ENCODE peak calls at places on chromosomes 2 and 18, in nine cellular contexts. J is dorsolateral prefrontal cortex, P is tibial artery, X is ascending aorta, G is PC-3, L is HepG2, D is breast epithelium, E is HFFc6, R is K562. C is an unnamed sample.

GRCh38 chr2:191199929-191200328 is 45.3 kb upstream of the MYO1B start:
- DNase-seq in J (no peak), P (no peak), X (no peak), G (no peak), L (no peak), D (no peak), E (no peak), R (no peak), C (no peak)

GRCh38 chr2:189091253-189091652 is 88.3 kb downstream of the COL5A2 start:
- DNase-seq in J (no peak), P (no peak), X (no peak), G (no peak), L (no peak), D (no peak), E (peak; percentile 60), R (no peak), C (no peak)

GRCh38 chr2:215489288-215489848 is 53.5 kb upstream of the FN1 start:
- DNase-seq in J (no peak), P (no peak), X (no peak), G (peak; percentile 10), L (no peak), D (no peak), E (no peak), R (no peak), C (no peak)

GRCh38 chr2:127701651-127702394 is 526 bp downstream of the SFT2D3 start:
- DNase-seq in J (peak; percentile 65), P (peak; percentile 67), X (peak; percentile 89), G (peak; percentile 78), L (peak; percentile 71), D (peak; percentile 76), E (peak; percentile 69), R (peak; percentile 57), C (peak; percentile 84)

GRCh38 chr2:159879061-159879604 is 81.1 kb upstream of the CD302 start:
- DNase-seq in J (no peak), P (no peak), X (no peak), G (peak; percentile 41), L (no peak), D (no peak), E (peak; percentile 35), R (no peak), C (no peak)

GRCh38 chr18:65751145-65752085 is 603 bp downstream of the CDH7 start:
- DNase-seq in J (peak; percentile 40), P (no peak), X (no peak), G (no peak), L (no peak), D (no peak), E (no peak), R (no peak), C (no peak)

GRCh38 chr2:11738589-11739436 is 7.6 kb upstream of the LPIN1 start:
- DNase-seq in J (no peak), P (peak; percentile 90), X (peak; percentile 94), G (peak; percentile 71), L (peak; percentile 75), D (no peak), E (peak; percentile 78), R (peak; percentile 36), C (peak; percentile 78)

GRCh38 chr2:3423492-3424170 is 44.1 kb downstream of the TRAPPC12 start:
- DNase-seq in J (no peak), P (peak; percentile 58), X (peak; percentile 82), G (peak; percentile 75), L (peak; percentile 83), D (peak; percentile 69), E (peak; percentile 30), R (peak; percentile 82), C (no peak)

GRCh38 chr2:221205103-221205502 is 367.0 kb downstream of the EPHA4 start:
- DNase-seq in J (no peak), P (no peak), X (no peak), G (peak; percentile 41), L (peak; percentile 10), D (no peak), E (no peak), R (no peak), C (no peak)

GRCh38 chr2:25797607-25798488 is 80.4 kb downstream of the ASXL2 start:
- DNase-seq in J (no peak), P (no peak), X (no peak), G (no peak), L (no peak), D (no peak), E (no peak), R (no peak), C (no peak)

DNA sequence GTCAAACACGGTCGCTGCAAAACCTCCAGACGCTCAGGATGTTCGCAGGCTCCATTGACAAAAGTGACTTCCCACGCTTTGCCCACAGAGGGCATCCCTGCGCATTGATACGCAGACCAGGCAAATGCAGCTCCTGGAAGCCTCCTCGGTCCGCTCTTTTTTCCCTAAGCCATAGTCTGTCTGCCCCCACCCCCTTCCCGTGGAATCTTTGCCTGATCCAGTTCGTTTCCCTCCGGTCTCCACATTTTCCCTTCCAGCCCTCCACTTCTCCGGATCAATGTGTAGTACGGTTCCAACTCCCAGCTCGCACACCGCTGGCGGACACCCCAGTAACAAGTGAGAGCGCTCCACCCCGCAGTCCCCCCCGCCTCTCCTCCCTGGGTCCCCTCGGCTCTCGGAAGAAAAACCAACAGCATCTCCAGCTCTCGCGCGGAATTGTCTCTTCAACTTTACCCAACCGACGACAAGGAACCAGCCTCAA is at the start of gene DCC:
- DNase-seq in J (peak; percentile 81), P (no peak), X (no peak), G (peak; percentile 43), L (peak; percentile 2), D (no peak), E (no peak), R (no peak), C (no peak)
- TF ChIP-seq CTCF in J (peak; percentile 58), P (no peak), X (no peak), G (peak; percentile 41), L (peak; percentile 53), D (no peak), E (no peak), R (no peak), C (no peak)

DNA sequence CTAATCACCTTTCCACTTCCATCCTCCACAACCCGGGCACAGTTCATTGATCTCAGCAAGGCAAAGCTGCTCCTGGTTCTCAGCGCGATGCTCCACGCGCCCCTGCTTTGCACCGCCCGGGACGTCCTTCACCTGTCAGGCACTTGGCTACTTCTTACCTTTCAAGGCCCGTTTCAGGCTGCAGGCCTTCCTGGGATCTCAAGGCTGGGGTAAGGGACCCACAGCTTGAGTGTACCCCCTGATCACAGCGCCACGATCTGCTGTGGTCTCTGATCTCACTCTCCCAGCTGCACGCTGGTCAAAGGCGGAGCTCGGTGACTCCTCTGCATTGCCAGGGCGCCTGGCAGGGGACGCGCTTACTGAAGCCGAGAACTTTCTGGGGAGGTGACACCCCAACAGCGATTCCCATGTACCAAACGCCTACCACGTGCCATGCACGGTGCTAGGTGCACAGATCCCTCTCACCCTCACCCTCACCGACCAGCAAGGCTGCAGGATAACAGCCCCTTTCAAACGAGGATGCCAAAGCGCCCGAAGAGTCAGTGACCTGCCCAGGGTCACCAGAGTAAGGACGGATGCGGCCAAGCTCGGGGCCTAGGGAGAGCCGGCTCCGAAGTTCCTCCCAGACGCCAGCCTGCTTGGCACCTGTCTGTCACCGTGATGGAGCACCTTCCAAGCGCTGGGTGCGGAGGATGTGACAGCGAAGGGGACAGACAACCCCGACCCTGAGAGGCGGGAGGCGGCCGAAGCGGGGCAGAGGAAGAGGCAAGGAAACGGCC is 818 bp downstream of the ITGB1BP1 start:
- DNase-seq in J (peak; percentile 57), P (peak; percentile 52), X (no peak), G (peak; percentile 41), L (peak; percentile 47), D (no peak), E (peak; percentile 30), R (peak; percentile 52), C (no peak)
- TF ChIP-seq CTCF in J (no peak), P (no peak), X (no peak), G (no peak), L (peak; percentile 48), D (no peak), E (no peak), R (no peak), C (peak; percentile 8)

GRCh38 chr2:101420623-101421022 is 33.3 kb upstream of the CREG2 start:
- DNase-seq in J (no peak), P (no peak), X (no peak), G (no peak), L (no peak), D (no peak), E (no peak), R (no peak), C (no peak)

GRCh38 chr2:101410716-101411115 is 23.4 kb upstream of the CREG2 start:
- DNase-seq in J (no peak), P (no peak), X (no peak), G (peak; percentile 88), L (no peak), D (no peak), E (no peak), R (no peak), C (no peak)

GRCh38 chr2:101418704-101419663 is 31.7 kb upstream of the CREG2 start:
- DNase-seq in J (no peak), P (peak; percentile 63), X (no peak), G (peak; percentile 89), L (peak; percentile 71), D (no peak), E (peak; percentile 59), R (peak; percentile 55), C (no peak)

GRCh38 chr2:101410114-101410513 is 22.8 kb upstream of the CREG2 start:
- DNase-seq in J (no peak), P (no peak), X (no peak), G (no peak), L (no peak), D (no peak), E (no peak), R (no peak), C (no peak)

GRCh38 chr2:101415220-101415619 is 27.9 kb upstream of the CREG2 start:
- DNase-seq in J (no peak), P (no peak), X (no peak), G (no peak), L (no peak), D (no peak), E (no peak), R (no peak), C (no peak)
- TF ChIP-seq CTCF in J (no peak), P (no peak), X (no peak), G (peak; percentile 38), L (no peak), D (no peak), E (peak; percentile 33), R (no peak), C (no peak)

GRCh38 chr2:233468746-233469110 is 97.9 kb downstream of the USP40 start:
- DNase-seq in J (peak; percentile 25), P (peak; percentile 18), X (no peak), G (no peak), L (no peak), D (no peak), E (no peak), R (no peak), C (no peak)

GRCh38 chr2:233468047-233468745 is 98.4 kb downstream of the USP40 start:
- DNase-seq in J (peak; percentile 31), P (no peak), X (no peak), G (no peak), L (no peak), D (peak; percentile 40), E (no peak), R (no peak), C (no peak)

GRCh38 chr2:233470007-233470687 is 96.4 kb downstream of the USP40 start:
- DNase-seq in J (peak; percentile 80), P (peak; percentile 51), X (peak; percentile 69), G (no peak), L (no peak), D (no peak), E (no peak), R (peak; percentile 34), C (no peak)

GRCh38 chr2:233470839-233471238 is 95.7 kb downstream of the USP40 start:
- DNase-seq in J (no peak), P (no peak), X (peak; percentile 60), G (no peak), L (no peak), D (no peak), E (no peak), R (no peak), C (no peak)

GRCh38 chr2:233469261-233470006 is 97.1 kb downstream of the USP40 start:
- DNase-seq in J (peak; percentile 50), P (peak; percentile 59), X (peak; percentile 66), G (no peak), L (no peak), D (no peak), E (no peak), R (peak; percentile 51), C (no peak)
- TF ChIP-seq CTCF in J (no peak), P (no peak), X (no peak), G (no peak), L (no peak), D (no peak), E (no peak), R (no peak), C (no peak)